ENCODE peak calls at places on chromosome 9, in six cellular contexts. One of them, this sample, is unnamed.

GRCh38 chr9:2159521-2160417 is 144.6 kb downstream of the SMARCA2 start:
- DNase-seq in body of pancreas: no peak
- DNase-seq in dermis blood vessel endothelial cell: peak
- DNase-seq in hepatic stellate cell: no peak
- DNase-seq in putamen: peak
- DNase-seq in activated T-cell treated with anti-CD3 and anti-CD28 coated beads, Interleukin-2, amount 50 U/mL, for 72 hours: no peak
- DNase-seq in this sample: no peak

GRCh38 chr9:6907772-6908381 is 150.1 kb downstream of the KDM4C start:
- DNase-seq in body of pancreas: no peak
- DNase-seq in dermis blood vessel endothelial cell: peak
- DNase-seq in hepatic stellate cell: no peak
- DNase-seq in putamen: no peak
- DNase-seq in activated T-cell treated with anti-CD3 and anti-CD28 coated beads, Interleukin-2, amount 50 U/mL, for 72 hours: no peak
- DNase-seq in this sample: no peak

GRCh38 chr9:19113964-19114679 is 11.4 kb upstream of the HAUS6 start:
- DNase-seq in body of pancreas: no peak
- DNase-seq in dermis blood vessel endothelial cell: no peak
- DNase-seq in hepatic stellate cell: no peak
- DNase-seq in putamen: no peak
- DNase-seq in activated T-cell treated with anti-CD3 and anti-CD28 coated beads, Interleukin-2, amount 50 U/mL, for 72 hours: no peak
- DNase-seq in this sample: no peak

GRCh38 chr9:133460405-133461175 is 812 bp downstream of the CACFD1 start:
- DNase-seq in body of pancreas: peak
- DNase-seq in dermis blood vessel endothelial cell: peak
- DNase-seq in hepatic stellate cell: no peak
- DNase-seq in putamen: no peak
- DNase-seq in activated T-cell treated with anti-CD3 and anti-CD28 coated beads, Interleukin-2, amount 50 U/mL, for 72 hours: peak
- DNase-seq in this sample: peak

GRCh38 chr9:80093695-80094094 is 521.9 kb downstream of the TLE4 start:
- DNase-seq in body of pancreas: no peak
- DNase-seq in dermis blood vessel endothelial cell: no peak
- DNase-seq in hepatic stellate cell: no peak
- DNase-seq in putamen: no peak
- DNase-seq in activated T-cell treated with anti-CD3 and anti-CD28 coated beads, Interleukin-2, amount 50 U/mL, for 72 hours: no peak
- DNase-seq in this sample: no peak

GRCh38 chr9:114484854-114485443 is 20.3 kb downstream of the WHRN start:
- DNase-seq in body of pancreas: no peak
- DNase-seq in dermis blood vessel endothelial cell: peak
- DNase-seq in hepatic stellate cell: peak
- DNase-seq in putamen: no peak
- DNase-seq in activated T-cell treated with anti-CD3 and anti-CD28 coated beads, Interleukin-2, amount 50 U/mL, for 72 hours: peak
- DNase-seq in this sample: peak

GRCh38 chr9:6973762-6974161 is 216.0 kb downstream of the KDM4C start:
- DNase-seq in body of pancreas: no peak
- DNase-seq in dermis blood vessel endothelial cell: no peak
- DNase-seq in hepatic stellate cell: no peak
- DNase-seq in putamen: no peak
- DNase-seq in activated T-cell treated with anti-CD3 and anti-CD28 coated beads, Interleukin-2, amount 50 U/mL, for 72 hours: peak
- DNase-seq in this sample: no peak

GRCh38 chr9:121674952-121675351 is 23.5 kb downstream of the DAB2IP start:
- DNase-seq in body of pancreas: no peak
- DNase-seq in dermis blood vessel endothelial cell: peak
- DNase-seq in hepatic stellate cell: peak
- DNase-seq in putamen: peak
- DNase-seq in activated T-cell treated with anti-CD3 and anti-CD28 coated beads, Interleukin-2, amount 50 U/mL, for 72 hours: no peak
- DNase-seq in this sample: no peak

GRCh38 chr9:125241863-125242739 is 958 bp upstream of the HSPA5 start:
- DNase-seq in body of pancreas: peak
- DNase-seq in dermis blood vessel endothelial cell: peak
- DNase-seq in hepatic stellate cell: peak
- DNase-seq in putamen: no peak
- DNase-seq in activated T-cell treated with anti-CD3 and anti-CD28 coated beads, Interleukin-2, amount 50 U/mL, for 72 hours: peak
- DNase-seq in this sample: peak

GRCh38 chr9:88388203-88388885 is at the start of gene SPIN1:
- DNase-seq in body of pancreas: peak
- DNase-seq in dermis blood vessel endothelial cell: peak
- DNase-seq in hepatic stellate cell: peak
- DNase-seq in putamen: peak
- DNase-seq in activated T-cell treated with anti-CD3 and anti-CD28 coated beads, Interleukin-2, amount 50 U/mL, for 72 hours: peak
- DNase-seq in this sample: peak

GRCh38 chr9:69771775-69772418 is 12.1 kb upstream of the PTAR1 start:
- DNase-seq in body of pancreas: no peak
- DNase-seq in dermis blood vessel endothelial cell: no peak
- DNase-seq in hepatic stellate cell: no peak
- DNase-seq in putamen: no peak
- DNase-seq in activated T-cell treated with anti-CD3 and anti-CD28 coated beads, Interleukin-2, amount 50 U/mL, for 72 hours: no peak
- DNase-seq in this sample: no peak

GRCh38 chr9:81776390-81776789 is 87.0 kb upstream of the TLE1 start:
- DNase-seq in body of pancreas: no peak
- DNase-seq in dermis blood vessel endothelial cell: no peak
- DNase-seq in hepatic stellate cell: no peak
- DNase-seq in putamen: no peak
- DNase-seq in activated T-cell treated with anti-CD3 and anti-CD28 coated beads, Interleukin-2, amount 50 U/mL, for 72 hours: no peak
- DNase-seq in this sample: no peak

GRCh38 chr9:114721491-114722362 is 39.7 kb upstream of the TEX48 start:
- DNase-seq in body of pancreas: no peak
- DNase-seq in dermis blood vessel endothelial cell: no peak
- DNase-seq in hepatic stellate cell: no peak
- DNase-seq in putamen: no peak
- DNase-seq in activated T-cell treated with anti-CD3 and anti-CD28 coated beads, Interleukin-2, amount 50 U/mL, for 72 hours: no peak
- DNase-seq in this sample: no peak

GRCh38 chr9:88534456-88535225 is at the start of gene NXNL2:
- DNase-seq in body of pancreas: peak
- DNase-seq in dermis blood vessel endothelial cell: peak
- DNase-seq in hepatic stellate cell: peak
- DNase-seq in putamen: no peak
- DNase-seq in activated T-cell treated with anti-CD3 and anti-CD28 coated beads, Interleukin-2, amount 50 U/mL, for 72 hours: peak
- DNase-seq in this sample: peak

GRCh38 chr9:99579964-99580363 is 241.7 kb upstream of the NR4A3 start:
- DNase-seq in body of pancreas: no peak
- DNase-seq in dermis blood vessel endothelial cell: no peak
- DNase-seq in hepatic stellate cell: no peak
- DNase-seq in putamen: peak
- DNase-seq in activated T-cell treated with anti-CD3 and anti-CD28 coated beads, Interleukin-2, amount 50 U/mL, for 72 hours: no peak
- DNase-seq in this sample: no peak